ENCODE peak calls at places on chromosomes 13 and 19, in ten cellular contexts. K is GM23248, U is right lobe of liver, X is ascending aorta, Q is Karpas-422, B is uterus, W is neuronal stem cell, I is mammary epithelial cell, F is brain microvascular endothelial cell, V is bronchial epithelial cell. P is an unnamed sample.
A peak's percentile ranks its signal among the peaks of the same experiment; 100 is the strongest.

GRCh38 chr19:49551531-49551930 is 23.7 kb downstream of the RCN3 start:
- DNase-seq in I (no peak), K (no peak), Q (no peak), F (no peak), B (no peak), U (no peak), W (no peak), X (no peak), V (no peak), P (no peak)

GRCh38 chr13:110746443-110746842 is 32.9 kb downstream of the ING1 start:
- DNase-seq in U (no peak), I (no peak), X (no peak), Q (no peak), F (no peak), K (peak; percentile 28), B (no peak), W (no peak), V (no peak), P (no peak)

GRCh38 chr13:22487932-22488331 is 692.8 kb upstream of the SGCG start:
- DNase-seq in X (no peak), K (peak; percentile 4), U (no peak), I (no peak), V (no peak), Q (no peak), F (no peak), W (no peak), B (no peak), P (no peak)

GRCh38 chr19:3466630-3467029 is 13.7 kb downstream of the SMIM24 start:
- DNase-seq in X (peak; percentile 53), B (peak; percentile 40), W (no peak), I (no peak), V (no peak), U (no peak), F (no peak), K (no peak), Q (no peak), P (no peak)

GRCh38 chr13:111422352-111422751 is 101.9 kb downstream of the TEX29 start:
- DNase-seq in I (no peak), V (no peak), Q (no peak), K (no peak), F (no peak), U (no peak), B (no peak), W (no peak), X (no peak), P (no peak)

GRCh38 chr19:30662211-30662861 is 290.2 kb downstream of the ZNF536 start:
- DNase-seq in U (peak; percentile 78), I (peak; percentile 41), V (no peak), K (peak; percentile 62), B (no peak), F (no peak), Q (no peak), X (no peak), W (no peak), P (no peak)

GRCh38 chr19:4577020-4577782 is 17.7 kb upstream of the SEMA6B start:
- DNase-seq in V (no peak), F (no peak), Q (no peak), X (no peak), U (no peak), K (peak; percentile 39), I (no peak), B (no peak), W (no peak), P (no peak)

GRCh38 chr13:23655321-23655720 is 85.1 kb downstream of the TNFRSF19 start:
- DNase-seq in V (no peak), U (no peak), I (no peak), B (no peak), W (no peak), Q (no peak), K (no peak), F (no peak), X (no peak), P (no peak)

GRCh38 chr13:111936267-111936925 is 130.6 kb upstream of the SOX1 start:
- DNase-seq in U (no peak), X (no peak), V (no peak), B (no peak), W (no peak), K (no peak), F (no peak), I (no peak), Q (no peak), P (no peak)

GRCh38 chr13:26600345-26600761 is 42.9 kb downstream of the WASF3 start:
- DNase-seq in W (no peak), Q (no peak), U (no peak), V (no peak), X (no peak), I (no peak), F (no peak), B (peak; percentile 15), K (peak; percentile 77), P (no peak)

GRCh38 chr13:24033527-24034302 is 126.8 kb upstream of the SPATA13 start:
- DNase-seq in K (peak; percentile 78), F (peak; percentile 21), I (no peak), V (no peak), U (peak; percentile 82), Q (no peak), X (no peak), B (no peak), W (no peak), P (no peak)

GRCh38 chr19:4694211-4694987 is 24.3 kb upstream of the MYDGF start:
- DNase-seq in U (peak; percentile 97), I (peak; percentile 100), X (no peak), B (peak; percentile 35), Q (no peak), K (peak; percentile 85), F (peak; percentile 96), V (peak; percentile 99), W (no peak), P (peak; percentile 97)

GRCh38 chr13:97339019-97339988 is 94.7 kb upstream of the RAP2A start:
- DNase-seq in X (no peak), U (no peak), W (no peak), K (peak; percentile 98), F (peak; percentile 34), I (peak; percentile 55), Q (no peak), B (peak; percentile 71), V (no peak), P (peak; percentile 90)

GRCh38 chr19:51014242-51014641 is 5.3 kb downstream of the KLK10 start:
- DNase-seq in V (no peak), X (no peak), U (no peak), I (no peak), F (no peak), Q (no peak), K (no peak), W (no peak), B (no peak), P (no peak)
- H3K27me3 ChIP-seq in V (peaks cover 1% of the 10 kb centered on the region), X (no peaks in the 10 kb centered on the region), U (peaks cover 3% of the 10 kb centered on the region), I (no peaks in the 10 kb centered on the region), F (peaks cover 19% of the 10 kb centered on the region), Q (no peaks in the 10 kb centered on the region), K (peaks cover 54% of the 10 kb centered on the region), W (peaks cover 30% of the 10 kb centered on the region), B (no peaks in the 10 kb centered on the region), P (peaks cover 21% of the 10 kb centered on the region)

GRCh38 chr19:14155371-14155770 is 19.0 kb upstream of the ASF1B start:
- DNase-seq in B (no peak), F (no peak), I (no peak), K (no peak), U (no peak), X (no peak), W (no peak), Q (no peak), V (no peak), P (no peak)

GRCh38 chr19:14158276-14159023 is 22.1 kb upstream of the ASF1B start:
- DNase-seq in B (no peak), K (no peak), X (no peak), U (no peak), W (no peak), V (no peak), F (no peak), I (no peak), Q (no peak), P (no peak)

GRCh38 chr19:14156971-14157717 is 20.8 kb upstream of the ASF1B start:
- DNase-seq in B (no peak), W (no peak), U (no peak), K (no peak), I (no peak), V (no peak), Q (no peak), X (no peak), F (no peak), P (no peak)

GRCh38 chr19:14159059-14159458 is 22.7 kb upstream of the ASF1B start:
- DNase-seq in Q (no peak), V (no peak), K (no peak), I (no peak), X (no peak), F (no peak), U (no peak), W (no peak), B (no peak), P (no peak)

DNA sequence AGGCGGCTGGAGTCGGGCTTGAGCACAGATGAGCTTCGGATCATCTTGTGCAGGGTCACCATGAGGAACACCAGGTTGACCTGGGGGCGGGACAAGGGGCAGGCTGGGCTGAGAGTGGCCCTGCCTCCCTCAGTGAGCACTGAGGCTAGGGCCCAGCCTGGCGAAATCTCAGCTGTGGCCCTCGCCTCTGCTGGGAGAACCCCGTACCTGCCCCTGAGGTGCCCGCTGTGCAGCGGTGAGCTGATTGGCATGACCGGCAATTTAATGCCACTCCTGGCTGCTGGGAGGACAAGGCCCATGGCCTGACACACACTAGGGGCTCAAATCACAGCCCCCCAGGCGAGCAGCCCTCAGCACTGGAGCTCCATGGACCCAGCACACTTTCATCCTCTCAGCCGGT is 19.7 kb upstream of the ASF1B start:
- DNase-seq in F (no peak), K (no peak), B (no peak), X (no peak), U (no peak), V (no peak), I (no peak), Q (no peak), W (no peak), P (no peak)
- H3K36me3 ChIP-seq in F (peaks cover 39% of the 10 kb centered on the region), K (no peaks in the 10 kb centered on the region), B (no peaks in the 10 kb centered on the region), X (peaks cover 36% of the 10 kb centered on the region), U (no peaks in the 10 kb centered on the region), V (no peaks in the 10 kb centered on the region), I (no peaks in the 10 kb centered on the region), Q (no peaks in the 10 kb centered on the region), W (peaks cover 69% of the 10 kb centered on the region), P (peaks cover 31% of the 10 kb centered on the region)

GRCh38 chr13:95185311-95185710 is 115.9 kb downstream of the ABCC4 start:
- DNase-seq in X (no peak), B (no peak), V (peak; percentile 53), F (no peak), U (no peak), K (no peak), I (peak; percentile 11), Q (no peak), W (no peak), P (no peak)
- H3K4me3 ChIP-seq in X (no peak overlapping the region), B (no peak overlapping the region), V (no peak overlapping the region), F (no peak overlapping the region), U (no peak overlapping the region), K (no peak overlapping the region), I (no peak overlapping the region), Q (no peak overlapping the region), W (no peak overlapping the region), P (no peak overlapping the region)

DNA sequence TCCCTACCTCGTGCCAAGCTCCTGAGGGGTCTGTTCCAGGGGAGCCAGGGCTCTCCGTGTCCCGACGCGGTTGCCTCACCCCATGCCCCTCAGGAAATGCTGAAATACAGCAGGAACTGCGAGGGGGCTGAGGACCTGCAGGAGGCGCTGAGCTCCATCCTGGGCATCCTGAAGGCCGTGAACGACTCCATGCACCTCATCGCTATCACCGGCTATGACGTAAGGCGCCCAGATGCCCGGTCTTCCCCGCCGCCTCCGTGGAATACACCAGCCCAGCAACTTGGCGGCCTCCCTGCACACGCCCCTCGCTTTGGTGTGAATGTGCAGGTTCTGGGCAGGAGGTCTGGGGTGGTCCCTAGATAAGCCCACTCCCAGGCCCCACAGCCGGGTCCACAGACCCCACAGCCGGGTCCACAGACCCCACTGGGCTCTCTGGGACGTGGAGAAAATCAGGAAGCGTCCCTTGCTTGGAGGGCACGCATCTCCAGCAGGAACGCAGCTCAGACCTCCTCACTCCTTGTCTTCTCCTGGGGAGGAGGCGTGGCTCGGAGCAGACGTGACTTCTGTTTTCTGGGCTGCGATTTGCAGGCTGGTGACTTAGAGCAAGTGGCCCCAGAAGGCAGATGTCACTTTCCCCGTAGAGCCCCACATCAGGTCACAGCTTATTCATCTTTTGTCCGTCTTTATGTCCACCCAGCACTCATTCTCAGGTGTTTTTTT is 19.4 kb upstream of the F7 start:
- DNase-seq in F (no peak), X (no peak), W (no peak), U (no peak), V (no peak), K (peak; percentile 53), B (no peak), I (no peak), Q (no peak), P (no peak)
- H3K27me3 ChIP-seq in F (peaks cover 4% of the 10 kb centered on the region), X (no peaks in the 10 kb centered on the region), W (no peaks in the 10 kb centered on the region), U (no peaks in the 10 kb centered on the region), V (no peaks in the 10 kb centered on the region), K (peaks cover 6% of the 10 kb centered on the region), B (no peaks in the 10 kb centered on the region), I (no peaks in the 10 kb centered on the region), Q (no peaks in the 10 kb centered on the region), P (no peaks in the 10 kb centered on the region)